ENCODE peak calls at places on chromosomes 11 and 22, in eight cellular contexts. A is left ventricle myocardium inferior, O is HTR-8/SVneo, N is GM13977, V is H1, H is amniotic epithelial cell, P is GM03348, B is AG09319. M is an unnamed sample.

GRCh38 chr11:45392621-45393183 is 106.6 kb upstream of the SYT13 start:
- DNase-seq in O (no peak), B (no peak), A (no peak), H (peak), N (no peak), P (no peak), V (no peak), M (no peak)

GRCh38 chr11:119445850-119446249 is 22.9 kb upstream of the THY1 start:
- DNase-seq in A (no peak), B (peak), N (no peak), O (no peak), P (peak), V (no peak), H (no peak), M (no peak)

GRCh38 chr11:2987881-2988280 is 4.2 kb downstream of the NAP1L4 start:
- DNase-seq in N (no peak), B (no peak), O (no peak), V (no peak), A (no peak), P (no peak), H (peak), M (no peak)

GRCh38 chr22:37751449-37752188 is 54.8 kb downstream of the TRIOBP start:
- DNase-seq in B (no peak), P (no peak), V (no peak), O (no peak), N (no peak), H (no peak), A (no peak), M (no peak)

GRCh38 chr11:46490576-46491100 is 99.1 kb upstream of the CHRM4 start:
- DNase-seq in O (no peak), P (no peak), H (peak), A (no peak), V (no peak), N (no peak), B (no peak), M (no peak)

GRCh38 chr11:119683783-119684182 is 45.2 kb downstream of the NECTIN1 start:
- DNase-seq in A (no peak), H (no peak), N (no peak), O (no peak), B (no peak), V (no peak), P (no peak), M (peak)

GRCh38 chr11:101096036-101096704 is 33.4 kb downstream of the PGR start:
- DNase-seq in H (no peak), N (no peak), V (no peak), P (no peak), B (no peak), O (no peak), A (peak), M (no peak)

GRCh38 chr11:131928992-131929391 is 558.6 kb downstream of the NTM start:
- DNase-seq in O (no peak), B (no peak), N (no peak), P (no peak), A (no peak), V (peak), H (no peak), M (no peak)

GRCh38 chr11:6941970-6942369 is 15.7 kb downstream of the ZNF215 start:
- DNase-seq in B (no peak), H (no peak), P (no peak), V (no peak), O (no peak), N (no peak), A (no peak), M (no peak)

GRCh38 chr22:36425977-36426523 is 38.3 kb upstream of the MYH9 start:
- DNase-seq in B (no peak), O (no peak), H (peak), P (no peak), V (peak), N (no peak), A (peak), M (peak)

GRCh38 chr11:11409916-11410315 is 56.9 kb upstream of the CSNK2A3 start:
- DNase-seq in V (no peak), N (no peak), B (no peak), P (no peak), H (no peak), O (no peak), A (no peak), M (no peak)

GRCh38 chr11:69344570-69345145 is 50.7 kb downstream of the MYEOV start:
- DNase-seq in V (no peak), O (no peak), N (no peak), B (no peak), A (no peak), P (no peak), H (no peak), M (no peak)

GRCh38 chr11:1276866-1277615 is 32.4 kb downstream of the TOLLIP start:
- DNase-seq in P (no peak), A (no peak), O (no peak), N (no peak), B (no peak), H (no peak), V (no peak), M (no peak)

GRCh38 chr22:29383740-29384139 is 4.6 kb downstream of the AP1B1 start:
- DNase-seq in V (no peak), O (no peak), B (no peak), H (no peak), N (no peak), A (no peak), P (no peak), M (no peak)

GRCh38 chr22:29689872-29690213 is 30.0 kb upstream of the CABP7 start:
- DNase-seq in H (peak), B (no peak), A (peak), O (no peak), N (peak), P (peak), V (peak), M (peak)

GRCh38 chr11:115215694-115216615 is 288.3 kb downstream of the CADM1 start:
- DNase-seq in V (no peak), H (no peak), A (no peak), P (no peak), N (no peak), O (no peak), B (no peak), M (peak)

GRCh38 chr11:31652528-31652927 is 143.0 kb downstream of the ELP4 start:
- DNase-seq in N (no peak), P (no peak), B (no peak), V (no peak), A (no peak), H (no peak), O (no peak), M (no peak)

GRCh38 chr11:115679945-115680344 is 175.7 kb upstream of the CADM1 start:
- DNase-seq in B (no peak), A (no peak), O (no peak), N (no peak), P (no peak), H (no peak), V (no peak), M (no peak)

M was measured in SK-MEL-5.